ENCODE peak calls at places on chromosomes 4 and X, in eight cellular contexts. Z, G, Y, L, J, O, F and U are unnamed samples.

GRCh38 chr4:101967697-101968346 is 177.3 kb downstream of the BANK1 start:
- DNase-seq in Z (no peak), G (no peak), Y (no peak), L (no peak), J (no peak), O (no peak), F (no peak), U (no peak)

GRCh38 chrX:8981742-8982141 is 52.2 kb downstream of the FAM9B start:
- DNase-seq in Z (no peak), G (no peak), Y (no peak), L (no peak), J (no peak), O (no peak), F (no peak), U (no peak)

GRCh38 chr4:25160714-25161598 is 707 bp upstream of the SEPSECS start:
- DNase-seq in Z (no peak), G (no peak), Y (no peak), L (no peak), J (peak), O (no peak), F (no peak), U (no peak)

GRCh38 chrX:87517571-87518141 is at the start of gene KLHL4:
- DNase-seq in Z (peak), G (peak), Y (no peak), L (no peak), J (no peak), O (peak), F (peak), U (no peak)

GRCh38 chr4:169397762-169398161 is 127.0 kb upstream of the SH3RF1 start:
- DNase-seq in Z (no peak), G (no peak), Y (no peak), L (no peak), J (no peak), O (no peak), F (no peak), U (no peak)

GRCh38 chr4:2081540-2081939 is 22.4 kb downstream of the NAT8L start:
- DNase-seq in Z (no peak), G (peak), Y (no peak), L (no peak), J (no peak), O (no peak), F (no peak), U (no peak)

GRCh38 chr4:94758141-94758699 is 465 bp downstream of the BMPR1B start:
- DNase-seq in Z (peak), G (peak), Y (peak), L (no peak), J (no peak), O (peak), F (peak), U (peak)

GRCh38 chr4:183411291-183411861 is 33.1 kb upstream of the CDKN2AIP start:
- DNase-seq in Z (no peak), G (no peak), Y (no peak), L (no peak), J (no peak), O (no peak), F (no peak), U (no peak)

GRCh38 chr4:124055896-124056295 is 656.6 kb downstream of the ANKRD50 start:
- DNase-seq in Z (no peak), G (no peak), Y (no peak), L (no peak), J (no peak), O (no peak), F (no peak), U (no peak)

GRCh38 chr4:56657818-56658217 is 23.3 kb downstream of the HOPX start:
- DNase-seq in Z (no peak), G (no peak), Y (no peak), L (no peak), J (no peak), O (no peak), F (no peak), U (no peak)

GRCh38 chr4:173404296-173404865 is 5.5 kb upstream of the SCRG1 start:
- DNase-seq in Z (no peak), G (no peak), Y (no peak), L (no peak), J (no peak), O (no peak), F (no peak), U (no peak)

GRCh38 chrX:153477039-153477438 is 6.7 kb upstream of the HAUS7 start:
- DNase-seq in Z (no peak), G (peak), Y (no peak), L (no peak), J (no peak), O (no peak), F (peak), U (no peak)

GRCh38 chr4:45345551-45345950 is 619.2 kb upstream of the GNPDA2 start:
- DNase-seq in Z (no peak), G (no peak), Y (no peak), L (no peak), J (no peak), O (no peak), F (no peak), U (no peak)

GRCh38 chr4:123182289-123182688 is 214.3 kb upstream of the SPRY1 start:
- DNase-seq in Z (no peak), G (no peak), Y (no peak), L (no peak), J (no peak), O (no peak), F (no peak), U (no peak)

GRCh38 chr4:51835854-51836253 is 7.1 kb upstream of the DCUN1D4 start:
- DNase-seq in Z (no peak), G (no peak), Y (no peak), L (no peak), J (no peak), O (no peak), F (no peak), U (no peak)

GRCh38 chrX:122771933-122772332 is 412.1 kb upstream of the GRIA3 start:
- DNase-seq in Z (no peak), G (no peak), Y (no peak), L (no peak), J (no peak), O (no peak), F (no peak), U (no peak)